ENCODE peak calls at places on chromosomes 1 and 21, in nine cellular contexts. H is AG10803, I is cardiac muscle cell, A is testis, J is lung, X is astrocyte of the cerebellum, Q is OCI-LY7, S is BJ, K is AG04450. R is an unnamed sample.

GRCh38 chr1:45809761-45810160 is 6.3 kb downstream of the MAST2 start:
- DNase-seq in H (no peak), I (no peak), A (no peak), J (no peak), X (no peak), Q (no peak), S (no peak), K (no peak), R (no peak)

GRCh38 chr1:2240251-2241156 is 12.4 kb downstream of the SKI start:
- DNase-seq in H (peak; percentile 65), I (peak; percentile 53), A (peak; percentile 89), J (peak; percentile 90), X (no peak), Q (no peak), S (no peak), K (no peak), R (no peak)

GRCh38 chr1:49229555-49229954 is 452.9 kb upstream of the BEND5 start:
- DNase-seq in H (no peak), I (no peak), A (no peak), J (no peak), X (no peak), Q (no peak), S (no peak), K (no peak), R (no peak)

GRCh38 chr21:42455196-42455595 is 40.8 kb downstream of the RSPH1 start:
- DNase-seq in H (no peak), I (no peak), A (no peak), J (no peak), X (no peak), Q (peak; percentile 34), S (no peak), K (no peak), R (no peak)

GRCh38 chr1:157124855-157125254 is 13.3 kb downstream of the ETV3 start:
- DNase-seq in H (no peak), I (no peak), A (no peak), J (no peak), X (no peak), Q (no peak), S (no peak), K (no peak), R (no peak)

GRCh38 chr1:13805431-13805830 is 105.4 kb downstream of the PRDM2 start:
- DNase-seq in H (no peak), I (no peak), A (no peak), J (no peak), X (no peak), Q (no peak), S (no peak), K (no peak), R (no peak)

GRCh38 chr1:117026361-117026760 is 24.8 kb downstream of the CD101 start:
- DNase-seq in H (peak; percentile 18), I (peak; percentile 79), A (no peak), J (no peak), X (no peak), Q (no peak), S (no peak), K (no peak), R (no peak)

GRCh38 chr1:101697057-101697456 is 299.7 kb downstream of the OLFM3 start:
- DNase-seq in H (no peak), I (peak; percentile 6), A (no peak), J (no peak), X (no peak), Q (no peak), S (no peak), K (no peak), R (no peak)

GRCh38 chr1:24322636-24323177 is 3.5 kb downstream of the GRHL3 start:
- DNase-seq in H (peak; percentile 14), I (peak; percentile 47), A (no peak), J (no peak), X (no peak), Q (no peak), S (no peak), K (no peak), R (no peak)

GRCh38 chr1:40185951-40186864 is 25.0 kb downstream of the RLF start:
- DNase-seq in H (peak; percentile 63), I (peak; percentile 25), A (no peak), J (no peak), X (peak; percentile 16), Q (peak; percentile 55), S (no peak), K (no peak), R (peak; percentile 56)

GRCh38 chr1:53063744-53064515 is 1.9 kb downstream of the PODN start:
- DNase-seq in H (no peak), I (no peak), A (peak; percentile 13), J (no peak), X (no peak), Q (no peak), S (no peak), K (no peak), R (no peak)

GRCh38 chr1:63435136-63435535 is 67.7 kb downstream of the ALG6 start:
- DNase-seq in H (peak; percentile 83), I (no peak), A (no peak), J (no peak), X (no peak), Q (no peak), S (peak; percentile 37), K (no peak), R (no peak)

GRCh38 chr1:202852163-202852904 is 36.6 kb downstream of the RABIF start:
- DNase-seq in H (peak; percentile 62), I (peak; percentile 80), A (peak; percentile 77), J (no peak), X (no peak), Q (peak; percentile 47), S (no peak), K (peak; percentile 18), R (no peak)
- TF ChIP-seq CTCF in H (peak; percentile 63), I (peak; percentile 72), A (peak; percentile 33), J (peak; percentile 3), X (peak; percentile 64), Q (peak; percentile 76), S (peak; percentile 73), K (peak; percentile 62), R (peak; percentile 75)

GRCh38 chr1:61463220-61463619 is 261.7 kb downstream of the TM2D1 start:
- DNase-seq in H (no peak), I (no peak), A (no peak), J (no peak), X (no peak), Q (no peak), S (no peak), K (no peak), R (no peak)

GRCh38 chr1:61460230-61460629 is 264.7 kb downstream of the TM2D1 start:
- DNase-seq in H (no peak), I (no peak), A (no peak), J (no peak), X (no peak), Q (no peak), S (no peak), K (no peak), R (no peak)

GRCh38 chr1:61459345-61459744 is 265.6 kb downstream of the TM2D1 start:
- DNase-seq in H (no peak), I (no peak), A (no peak), J (no peak), X (no peak), Q (no peak), S (no peak), K (no peak), R (no peak)

GRCh38 chr1:61457526-61457925 is 267.4 kb downstream of the TM2D1 start:
- DNase-seq in H (no peak), I (no peak), A (no peak), J (no peak), X (no peak), Q (no peak), S (no peak), K (no peak), R (no peak)

GRCh38 chr1:61461406-61462384 is 263.2 kb downstream of the TM2D1 start:
- DNase-seq in H (no peak), I (no peak), A (no peak), J (no peak), X (no peak), Q (no peak), S (no peak), K (no peak), R (no peak)
- H3K4me3 ChIP-seq in H (no peak overlapping the region), I (no peak overlapping the region), A (no peak overlapping the region), J (no peak overlapping the region), X (no peak overlapping the region), Q (no peak overlapping the region), S (no peak overlapping the region), K (no peak overlapping the region), R (no peak overlapping the region)

GRCh38 chr21:39726133-39726532 is 18.9 kb upstream of the IGSF5 start:
- DNase-seq in H (no peak), I (no peak), A (no peak), J (no peak), X (no peak), Q (no peak), S (no peak), K (no peak), R (no peak)
- TF ChIP-seq CTCF in H (peak; percentile 36), I (no peak), A (no peak), J (no peak), X (peak; percentile 45), Q (peak; percentile 41), S (peak; percentile 22), K (peak; percentile 35), R (no peak)

GRCh38 chr1:198231776-198232175 is 75.0 kb downstream of the NEK7 start:
- DNase-seq in H (no peak), I (no peak), A (no peak), J (no peak), X (no peak), Q (no peak), S (no peak), K (no peak), R (no peak)

GRCh38 chr1:198238121-198238520 is 81.3 kb downstream of the NEK7 start:
- DNase-seq in H (no peak), I (no peak), A (no peak), J (peak; percentile 43), X (no peak), Q (peak; percentile 11), S (no peak), K (no peak), R (no peak)

GRCh38 chr1:198232940-198233675 is 76.3 kb downstream of the NEK7 start:
- DNase-seq in H (no peak), I (peak; percentile 21), A (no peak), J (no peak), X (no peak), Q (no peak), S (no peak), K (no peak), R (no peak)

GRCh38 chr1:198232407-198232806 is 75.6 kb downstream of the NEK7 start:
- DNase-seq in H (no peak), I (no peak), A (no peak), J (no peak), X (no peak), Q (no peak), S (no peak), K (no peak), R (no peak)

DNA sequence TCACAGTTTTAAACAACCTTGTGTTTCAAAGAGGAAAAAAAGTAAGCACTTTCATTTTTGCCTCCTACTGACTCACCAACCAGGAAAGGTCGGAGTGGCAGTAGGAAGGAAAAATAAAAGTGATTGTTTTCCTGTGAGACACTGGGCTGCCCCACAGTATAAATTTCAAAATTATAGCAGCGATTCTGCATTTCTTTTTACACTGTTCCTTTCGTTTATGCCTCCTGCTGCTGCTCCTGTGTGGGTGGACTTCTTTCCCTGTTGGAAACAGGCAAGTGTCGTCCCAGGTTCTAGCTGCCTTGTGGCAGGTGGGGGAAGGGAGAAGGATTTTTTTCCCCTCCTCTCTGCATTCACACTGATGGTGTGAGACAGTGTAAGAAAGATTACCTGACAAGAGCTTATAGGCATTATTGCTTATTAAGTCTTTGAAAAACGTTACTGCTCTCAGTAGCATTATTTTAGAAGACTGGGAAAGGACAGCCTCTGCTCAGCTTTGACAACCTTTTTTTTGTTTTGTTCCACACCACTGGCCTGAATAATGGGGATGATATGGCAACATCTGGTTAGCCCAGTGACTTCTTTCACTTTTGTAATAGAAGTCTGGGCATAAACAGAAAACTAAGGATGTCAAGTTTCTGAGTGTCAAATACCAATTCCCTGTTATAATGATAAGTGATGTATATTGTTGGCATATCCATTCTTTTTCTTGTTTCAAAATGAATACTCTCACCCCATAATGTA is 77.9 kb downstream of the NEK7 start:
- DNase-seq in H (no peak), I (peak; percentile 41), A (no peak), J (no peak), X (no peak), Q (no peak), S (no peak), K (no peak), R (no peak)
- H3K4me3 ChIP-seq in H (peak overlapping the region; percentile 3), I (no peak overlapping the region), A (no peak overlapping the region), J (no peak overlapping the region), X (peak overlapping the region; percentile 30), Q (no peak overlapping the region), S (no peak overlapping the region), K (peak overlapping the region; percentile 49), R (no peak overlapping the region)

R was measured in AG04449.